ENCODE peak calls at places on chromosomes 7 and 10, in six cellular contexts. One of them, this sample, is unnamed.

GRCh38 chr7:134632937-134633540 is 13.6 kb upstream of the BPGM start:
- DNase-seq in HT1080: peak
- DNase-seq in activated gamma-delta T cell treated with anti-CD3 and anti-CD28 coated beads, Interleukin-2, amount 50 U/mL, for 16 hours: peak
- DNase-seq in stimulated activated CD4-positive, alpha-beta T cell treated with anti-CD3 and anti-CD28 coated beads, Interleukin-15, amount 100 ng/mL, for 24 hours: peak
- DNase-seq in AG20443: peak
- DNase-seq in stomach: no peak
- DNase-seq in this sample: peak

GRCh38 chr10:125003146-125003900 is 61.4 kb downstream of the ZRANB1 start:
- DNase-seq in HT1080: no peak
- DNase-seq in activated gamma-delta T cell treated with anti-CD3 and anti-CD28 coated beads, Interleukin-2, amount 50 U/mL, for 16 hours: no peak
- DNase-seq in stimulated activated CD4-positive, alpha-beta T cell treated with anti-CD3 and anti-CD28 coated beads, Interleukin-15, amount 100 ng/mL, for 24 hours: no peak
- DNase-seq in AG20443: no peak
- DNase-seq in stomach: peak
- DNase-seq in this sample: no peak

GRCh38 chr7:8051373-8051772 is 82.8 kb downstream of the GLCCI1 start:
- DNase-seq in HT1080: no peak
- DNase-seq in activated gamma-delta T cell treated with anti-CD3 and anti-CD28 coated beads, Interleukin-2, amount 50 U/mL, for 16 hours: no peak
- DNase-seq in stimulated activated CD4-positive, alpha-beta T cell treated with anti-CD3 and anti-CD28 coated beads, Interleukin-15, amount 100 ng/mL, for 24 hours: no peak
- DNase-seq in AG20443: no peak
- DNase-seq in stomach: no peak
- DNase-seq in this sample: no peak

GRCh38 chr10:77325233-77325537 is 312.4 kb downstream of the KCNMA1 start:
- DNase-seq in HT1080: no peak
- DNase-seq in activated gamma-delta T cell treated with anti-CD3 and anti-CD28 coated beads, Interleukin-2, amount 50 U/mL, for 16 hours: no peak
- DNase-seq in stimulated activated CD4-positive, alpha-beta T cell treated with anti-CD3 and anti-CD28 coated beads, Interleukin-15, amount 100 ng/mL, for 24 hours: no peak
- DNase-seq in AG20443: no peak
- DNase-seq in stomach: peak
- DNase-seq in this sample: no peak

GRCh38 chr7:131267631-131268030 is 60.0 kb upstream of the MKLN1 start:
- DNase-seq in HT1080: no peak
- DNase-seq in activated gamma-delta T cell treated with anti-CD3 and anti-CD28 coated beads, Interleukin-2, amount 50 U/mL, for 16 hours: no peak
- DNase-seq in stimulated activated CD4-positive, alpha-beta T cell treated with anti-CD3 and anti-CD28 coated beads, Interleukin-15, amount 100 ng/mL, for 24 hours: no peak
- DNase-seq in AG20443: no peak
- DNase-seq in stomach: no peak
- DNase-seq in this sample: no peak

GRCh38 chr10:89653410-89653828 is 8.4 kb upstream of the PANK1 start:
- DNase-seq in HT1080: peak
- DNase-seq in activated gamma-delta T cell treated with anti-CD3 and anti-CD28 coated beads, Interleukin-2, amount 50 U/mL, for 16 hours: no peak
- DNase-seq in stimulated activated CD4-positive, alpha-beta T cell treated with anti-CD3 and anti-CD28 coated beads, Interleukin-15, amount 100 ng/mL, for 24 hours: no peak
- DNase-seq in AG20443: no peak
- DNase-seq in stomach: no peak
- DNase-seq in this sample: peak

GRCh38 chr7:155839461-155839860 is 27.2 kb upstream of the SHH start:
- DNase-seq in HT1080: no peak
- DNase-seq in activated gamma-delta T cell treated with anti-CD3 and anti-CD28 coated beads, Interleukin-2, amount 50 U/mL, for 16 hours: no peak
- DNase-seq in stimulated activated CD4-positive, alpha-beta T cell treated with anti-CD3 and anti-CD28 coated beads, Interleukin-15, amount 100 ng/mL, for 24 hours: no peak
- DNase-seq in AG20443: no peak
- DNase-seq in stomach: no peak
- DNase-seq in this sample: no peak

GRCh38 chr10:83302623-83303022 is 836.7 kb upstream of the GHITM start:
- DNase-seq in HT1080: no peak
- DNase-seq in activated gamma-delta T cell treated with anti-CD3 and anti-CD28 coated beads, Interleukin-2, amount 50 U/mL, for 16 hours: no peak
- DNase-seq in stimulated activated CD4-positive, alpha-beta T cell treated with anti-CD3 and anti-CD28 coated beads, Interleukin-15, amount 100 ng/mL, for 24 hours: no peak
- DNase-seq in AG20443: no peak
- DNase-seq in stomach: no peak
- DNase-seq in this sample: no peak

GRCh38 chr7:38317457-38318037 is 44.1 kb upstream of the TARP start:
- DNase-seq in HT1080: no peak
- DNase-seq in activated gamma-delta T cell treated with anti-CD3 and anti-CD28 coated beads, Interleukin-2, amount 50 U/mL, for 16 hours: no peak
- DNase-seq in stimulated activated CD4-positive, alpha-beta T cell treated with anti-CD3 and anti-CD28 coated beads, Interleukin-15, amount 100 ng/mL, for 24 hours: no peak
- DNase-seq in AG20443: no peak
- DNase-seq in stomach: no peak
- DNase-seq in this sample: no peak

GRCh38 chr10:27207350-27207749 is 33.2 kb downstream of the ACBD5 start:
- DNase-seq in HT1080: no peak
- DNase-seq in activated gamma-delta T cell treated with anti-CD3 and anti-CD28 coated beads, Interleukin-2, amount 50 U/mL, for 16 hours: no peak
- DNase-seq in stimulated activated CD4-positive, alpha-beta T cell treated with anti-CD3 and anti-CD28 coated beads, Interleukin-15, amount 100 ng/mL, for 24 hours: no peak
- DNase-seq in AG20443: no peak
- DNase-seq in stomach: no peak
- DNase-seq in this sample: no peak

GRCh38 chr7:42292991-42293521 is 56.0 kb upstream of the GLI3 start:
- DNase-seq in HT1080: peak
- DNase-seq in activated gamma-delta T cell treated with anti-CD3 and anti-CD28 coated beads, Interleukin-2, amount 50 U/mL, for 16 hours: no peak
- DNase-seq in stimulated activated CD4-positive, alpha-beta T cell treated with anti-CD3 and anti-CD28 coated beads, Interleukin-15, amount 100 ng/mL, for 24 hours: no peak
- DNase-seq in AG20443: no peak
- DNase-seq in stomach: peak
- DNase-seq in this sample: peak

GRCh38 chr10:102832987-102833386 is 4.2 kb downstream of the CYP17A1 start:
- DNase-seq in HT1080: no peak
- DNase-seq in activated gamma-delta T cell treated with anti-CD3 and anti-CD28 coated beads, Interleukin-2, amount 50 U/mL, for 16 hours: no peak
- DNase-seq in stimulated activated CD4-positive, alpha-beta T cell treated with anti-CD3 and anti-CD28 coated beads, Interleukin-15, amount 100 ng/mL, for 24 hours: no peak
- DNase-seq in AG20443: peak
- DNase-seq in stomach: no peak
- DNase-seq in this sample: no peak

GRCh38 chr10:47367646-47368045 is 16.4 kb downstream of the ZNF488 start:
- DNase-seq in HT1080: no peak
- DNase-seq in activated gamma-delta T cell treated with anti-CD3 and anti-CD28 coated beads, Interleukin-2, amount 50 U/mL, for 16 hours: no peak
- DNase-seq in stimulated activated CD4-positive, alpha-beta T cell treated with anti-CD3 and anti-CD28 coated beads, Interleukin-15, amount 100 ng/mL, for 24 hours: no peak
- DNase-seq in AG20443: no peak
- DNase-seq in stomach: peak
- DNase-seq in this sample: no peak

GRCh38 chr7:148581685-148582084 is 8.9 kb upstream of the C7orf33 start:
- DNase-seq in HT1080: no peak
- DNase-seq in activated gamma-delta T cell treated with anti-CD3 and anti-CD28 coated beads, Interleukin-2, amount 50 U/mL, for 16 hours: no peak
- DNase-seq in stimulated activated CD4-positive, alpha-beta T cell treated with anti-CD3 and anti-CD28 coated beads, Interleukin-15, amount 100 ng/mL, for 24 hours: no peak
- DNase-seq in AG20443: no peak
- DNase-seq in stomach: no peak
- DNase-seq in this sample: no peak

GRCh38 chr7:135239263-135239662 is 5.6 kb downstream of the STRA8 start:
- DNase-seq in HT1080: no peak
- DNase-seq in activated gamma-delta T cell treated with anti-CD3 and anti-CD28 coated beads, Interleukin-2, amount 50 U/mL, for 16 hours: no peak
- DNase-seq in stimulated activated CD4-positive, alpha-beta T cell treated with anti-CD3 and anti-CD28 coated beads, Interleukin-15, amount 100 ng/mL, for 24 hours: no peak
- DNase-seq in AG20443: no peak
- DNase-seq in stomach: no peak
- DNase-seq in this sample: no peak

GRCh38 chr7:2037805-2038635 is 194.7 kb downstream of the MAD1L1 start:
- DNase-seq in HT1080: no peak
- DNase-seq in activated gamma-delta T cell treated with anti-CD3 and anti-CD28 coated beads, Interleukin-2, amount 50 U/mL, for 16 hours: no peak
- DNase-seq in stimulated activated CD4-positive, alpha-beta T cell treated with anti-CD3 and anti-CD28 coated beads, Interleukin-15, amount 100 ng/mL, for 24 hours: peak
- DNase-seq in AG20443: peak
- DNase-seq in stomach: peak
- DNase-seq in this sample: no peak

GRCh38 chr10:131845505-131846223 is 55.1 kb upstream of the PPP2R2D start:
- DNase-seq in HT1080: no peak
- DNase-seq in activated gamma-delta T cell treated with anti-CD3 and anti-CD28 coated beads, Interleukin-2, amount 50 U/mL, for 16 hours: no peak
- DNase-seq in stimulated activated CD4-positive, alpha-beta T cell treated with anti-CD3 and anti-CD28 coated beads, Interleukin-15, amount 100 ng/mL, for 24 hours: no peak
- DNase-seq in AG20443: no peak
- DNase-seq in stomach: no peak
- DNase-seq in this sample: no peak

GRCh38 chr10:120824864-120825263 is 26.3 kb upstream of the WDR11 start:
- DNase-seq in HT1080: peak
- DNase-seq in activated gamma-delta T cell treated with anti-CD3 and anti-CD28 coated beads, Interleukin-2, amount 50 U/mL, for 16 hours: no peak
- DNase-seq in stimulated activated CD4-positive, alpha-beta T cell treated with anti-CD3 and anti-CD28 coated beads, Interleukin-15, amount 100 ng/mL, for 24 hours: peak
- DNase-seq in AG20443: no peak
- DNase-seq in stomach: no peak
- DNase-seq in this sample: peak

GRCh38 chr10:844552-844951 is 87.0 kb downstream of the LARP4B start:
- DNase-seq in HT1080: peak
- DNase-seq in activated gamma-delta T cell treated with anti-CD3 and anti-CD28 coated beads, Interleukin-2, amount 50 U/mL, for 16 hours: no peak
- DNase-seq in stimulated activated CD4-positive, alpha-beta T cell treated with anti-CD3 and anti-CD28 coated beads, Interleukin-15, amount 100 ng/mL, for 24 hours: no peak
- DNase-seq in AG20443: peak
- DNase-seq in stomach: no peak
- DNase-seq in this sample: no peak

GRCh38 chr10:109837384-109837783 is 85.9 kb downstream of the XPNPEP1 start:
- DNase-seq in HT1080: peak
- DNase-seq in activated gamma-delta T cell treated with anti-CD3 and anti-CD28 coated beads, Interleukin-2, amount 50 U/mL, for 16 hours: no peak
- DNase-seq in stimulated activated CD4-positive, alpha-beta T cell treated with anti-CD3 and anti-CD28 coated beads, Interleukin-15, amount 100 ng/mL, for 24 hours: no peak
- DNase-seq in AG20443: no peak
- DNase-seq in stomach: no peak
- DNase-seq in this sample: no peak

GRCh38 chr7:159125104-159125943 is 19.3 kb downstream of the VIPR2 start:
- DNase-seq in HT1080: no peak
- DNase-seq in activated gamma-delta T cell treated with anti-CD3 and anti-CD28 coated beads, Interleukin-2, amount 50 U/mL, for 16 hours: no peak
- DNase-seq in stimulated activated CD4-positive, alpha-beta T cell treated with anti-CD3 and anti-CD28 coated beads, Interleukin-15, amount 100 ng/mL, for 24 hours: no peak
- DNase-seq in AG20443: no peak
- DNase-seq in stomach: peak
- DNase-seq in this sample: no peak

GRCh38 chr7:54330216-54330800 is 211.9 kb upstream of the VSTM2A start:
- DNase-seq in HT1080: no peak
- DNase-seq in activated gamma-delta T cell treated with anti-CD3 and anti-CD28 coated beads, Interleukin-2, amount 50 U/mL, for 16 hours: no peak
- DNase-seq in stimulated activated CD4-positive, alpha-beta T cell treated with anti-CD3 and anti-CD28 coated beads, Interleukin-15, amount 100 ng/mL, for 24 hours: no peak
- DNase-seq in AG20443: no peak
- DNase-seq in stomach: no peak
- DNase-seq in this sample: no peak

GRCh38 chr10:78952686-78953085 is 116.1 kb upstream of the ZMIZ1 start:
- DNase-seq in HT1080: no peak
- DNase-seq in activated gamma-delta T cell treated with anti-CD3 and anti-CD28 coated beads, Interleukin-2, amount 50 U/mL, for 16 hours: no peak
- DNase-seq in stimulated activated CD4-positive, alpha-beta T cell treated with anti-CD3 and anti-CD28 coated beads, Interleukin-15, amount 100 ng/mL, for 24 hours: no peak
- DNase-seq in AG20443: peak
- DNase-seq in stomach: no peak
- DNase-seq in this sample: peak

GRCh38 chr7:44107961-44108767 is 4.0 kb downstream of the AEBP1 start:
- DNase-seq in HT1080: no peak
- DNase-seq in activated gamma-delta T cell treated with anti-CD3 and anti-CD28 coated beads, Interleukin-2, amount 50 U/mL, for 16 hours: no peak
- DNase-seq in stimulated activated CD4-positive, alpha-beta T cell treated with anti-CD3 and anti-CD28 coated beads, Interleukin-15, amount 100 ng/mL, for 24 hours: no peak
- DNase-seq in AG20443: no peak
- DNase-seq in stomach: no peak
- DNase-seq in this sample: no peak

GRCh38 chr10:34184901-34185386 is 630.2 kb downstream of the PARD3 start:
- DNase-seq in HT1080: no peak
- DNase-seq in activated gamma-delta T cell treated with anti-CD3 and anti-CD28 coated beads, Interleukin-2, amount 50 U/mL, for 16 hours: no peak
- DNase-seq in stimulated activated CD4-positive, alpha-beta T cell treated with anti-CD3 and anti-CD28 coated beads, Interleukin-15, amount 100 ng/mL, for 24 hours: no peak
- DNase-seq in AG20443: no peak
- DNase-seq in stomach: no peak
- DNase-seq in this sample: no peak

GRCh38 chr7:32163141-32163806 is 93.1 kb upstream of the PDE1C start:
- DNase-seq in HT1080: peak
- DNase-seq in activated gamma-delta T cell treated with anti-CD3 and anti-CD28 coated beads, Interleukin-2, amount 50 U/mL, for 16 hours: no peak
- DNase-seq in stimulated activated CD4-positive, alpha-beta T cell treated with anti-CD3 and anti-CD28 coated beads, Interleukin-15, amount 100 ng/mL, for 24 hours: no peak
- DNase-seq in AG20443: peak
- DNase-seq in stomach: no peak
- DNase-seq in this sample: peak

GRCh38 chr10:30882281-30882680 is 149.4 kb downstream of the ZNF438 start:
- DNase-seq in HT1080: no peak
- DNase-seq in activated gamma-delta T cell treated with anti-CD3 and anti-CD28 coated beads, Interleukin-2, amount 50 U/mL, for 16 hours: no peak
- DNase-seq in stimulated activated CD4-positive, alpha-beta T cell treated with anti-CD3 and anti-CD28 coated beads, Interleukin-15, amount 100 ng/mL, for 24 hours: no peak
- DNase-seq in AG20443: no peak
- DNase-seq in stomach: no peak
- DNase-seq in this sample: no peak